ENCODE peak calls at places on chromosomes 5 and 9, in eight cellular contexts. One of them, this sample, is unnamed.

GRCh38 chr9:14585730-14586473 is 107.3 kb downstream of the ZDHHC21 start:
- DNase-seq in DMS153: no peak
- DNase-seq in T-helper 17 cell: no peak
- DNase-seq in NCI-H526 treated with DMSO at 0.1 percent for 48 hours: no peak
- DNase-seq in cardiac muscle cell: no peak
- DNase-seq in AG08395: no peak
- DNase-seq in Calu3: no peak
- DNase-seq in NCI-H2081: no peak
- DNase-seq in this sample: no peak

GRCh38 chr9:38090170-38090569 is 21.1 kb upstream of the SHB start:
- DNase-seq in cardiac muscle cell: no peak
- DNase-seq in T-helper 17 cell: no peak
- DNase-seq in DMS153: no peak
- DNase-seq in NCI-H2081: no peak
- DNase-seq in AG08395: no peak
- DNase-seq in NCI-H526 treated with DMSO at 0.1 percent for 48 hours: no peak
- DNase-seq in Calu3: no peak
- DNase-seq in this sample: no peak

GRCh38 chr5:115571441-115571878 is 26.9 kb upstream of the FEM1C start:
- DNase-seq in Calu3: no peak
- DNase-seq in DMS153: no peak
- DNase-seq in AG08395: no peak
- DNase-seq in NCI-H2081: no peak
- DNase-seq in NCI-H526 treated with DMSO at 0.1 percent for 48 hours: no peak
- DNase-seq in T-helper 17 cell: no peak
- DNase-seq in cardiac muscle cell: peak
- DNase-seq in this sample: no peak

GRCh38 chr5:150065346-150065745 is 21.0 kb downstream of the CSF1R start:
- DNase-seq in NCI-H526 treated with DMSO at 0.1 percent for 48 hours: no peak
- DNase-seq in cardiac muscle cell: peak
- DNase-seq in AG08395: peak
- DNase-seq in NCI-H2081: no peak
- DNase-seq in DMS153: no peak
- DNase-seq in Calu3: no peak
- DNase-seq in T-helper 17 cell: no peak
- DNase-seq in this sample: no peak

GRCh38 chr5:132877938-132878337 is 4.5 kb downstream of the LEAP2 start:
- DNase-seq in T-helper 17 cell: no peak
- DNase-seq in cardiac muscle cell: peak
- DNase-seq in NCI-H526 treated with DMSO at 0.1 percent for 48 hours: no peak
- DNase-seq in DMS153: no peak
- DNase-seq in Calu3: peak
- DNase-seq in NCI-H2081: no peak
- DNase-seq in AG08395: no peak
- DNase-seq in this sample: no peak

GRCh38 chr5:124783794-124784193 is 37.4 kb upstream of the ZNF608 start:
- DNase-seq in Calu3: no peak
- DNase-seq in DMS153: no peak
- DNase-seq in NCI-H526 treated with DMSO at 0.1 percent for 48 hours: no peak
- DNase-seq in NCI-H2081: no peak
- DNase-seq in cardiac muscle cell: peak
- DNase-seq in T-helper 17 cell: no peak
- DNase-seq in AG08395: peak
- DNase-seq in this sample: no peak

GRCh38 chr5:92017786-92018185 is 634.7 kb upstream of the ARRDC3 start:
- DNase-seq in cardiac muscle cell: no peak
- DNase-seq in NCI-H526 treated with DMSO at 0.1 percent for 48 hours: no peak
- DNase-seq in AG08395: peak
- DNase-seq in NCI-H2081: no peak
- DNase-seq in T-helper 17 cell: no peak
- DNase-seq in DMS153: no peak
- DNase-seq in Calu3: no peak
- DNase-seq in this sample: no peak

GRCh38 chr5:113692466-113693204 is 179.1 kb downstream of the YTHDC2 start:
- DNase-seq in AG08395: no peak
- DNase-seq in NCI-H526 treated with DMSO at 0.1 percent for 48 hours: no peak
- DNase-seq in NCI-H2081: no peak
- DNase-seq in DMS153: no peak
- DNase-seq in cardiac muscle cell: no peak
- DNase-seq in T-helper 17 cell: no peak
- DNase-seq in Calu3: no peak
- DNase-seq in this sample: no peak

GRCh38 chr9:82436480-82436879 is 447.9 kb downstream of the SPATA31D1 start:
- DNase-seq in T-helper 17 cell: no peak
- DNase-seq in DMS153: no peak
- DNase-seq in Calu3: no peak
- DNase-seq in NCI-H526 treated with DMSO at 0.1 percent for 48 hours: no peak
- DNase-seq in AG08395: no peak
- DNase-seq in cardiac muscle cell: no peak
- DNase-seq in NCI-H2081: no peak
- DNase-seq in this sample: no peak

GRCh38 chr9:127561491-127562270 is 50.4 kb upstream of the STXBP1 start:
- DNase-seq in NCI-H2081: no peak
- DNase-seq in NCI-H526 treated with DMSO at 0.1 percent for 48 hours: no peak
- DNase-seq in AG08395: peak
- DNase-seq in Calu3: peak
- DNase-seq in cardiac muscle cell: peak
- DNase-seq in DMS153: no peak
- DNase-seq in T-helper 17 cell: no peak
- DNase-seq in this sample: no peak

GRCh38 chr9:100011062-100011681 is 87.6 kb downstream of the ERP44 start:
- DNase-seq in NCI-H526 treated with DMSO at 0.1 percent for 48 hours: peak
- DNase-seq in T-helper 17 cell: no peak
- DNase-seq in Calu3: peak
- DNase-seq in AG08395: peak
- DNase-seq in DMS153: no peak
- DNase-seq in NCI-H2081: peak
- DNase-seq in cardiac muscle cell: peak
- DNase-seq in this sample: peak

GRCh38 chr9:89535461-89535860 is 37.5 kb upstream of the SEMA4D start:
- DNase-seq in AG08395: no peak
- DNase-seq in DMS153: no peak
- DNase-seq in NCI-H526 treated with DMSO at 0.1 percent for 48 hours: no peak
- DNase-seq in NCI-H2081: no peak
- DNase-seq in Calu3: no peak
- DNase-seq in T-helper 17 cell: no peak
- DNase-seq in cardiac muscle cell: no peak
- DNase-seq in this sample: no peak

GRCh38 chr9:17906204-17906840 is 327.5 kb downstream of the SH3GL2 start:
- DNase-seq in T-helper 17 cell: no peak
- DNase-seq in NCI-H526 treated with DMSO at 0.1 percent for 48 hours: no peak
- DNase-seq in NCI-H2081: peak
- DNase-seq in DMS153: no peak
- DNase-seq in AG08395: no peak
- DNase-seq in cardiac muscle cell: peak
- DNase-seq in Calu3: no peak
- DNase-seq in this sample: no peak

GRCh38 chr9:76996700-76997099 is 22.8 kb upstream of the FOXB2 start:
- DNase-seq in NCI-H2081: no peak
- DNase-seq in Calu3: peak
- DNase-seq in DMS153: no peak
- DNase-seq in NCI-H526 treated with DMSO at 0.1 percent for 48 hours: no peak
- DNase-seq in AG08395: peak
- DNase-seq in T-helper 17 cell: no peak
- DNase-seq in cardiac muscle cell: peak
- DNase-seq in this sample: peak

GRCh38 chr9:106333487-106333886 is 529.5 kb upstream of the ZNF462 start:
- DNase-seq in T-helper 17 cell: no peak
- DNase-seq in AG08395: no peak
- DNase-seq in cardiac muscle cell: no peak
- DNase-seq in Calu3: no peak
- DNase-seq in DMS153: peak
- DNase-seq in NCI-H526 treated with DMSO at 0.1 percent for 48 hours: no peak
- DNase-seq in NCI-H2081: peak
- DNase-seq in this sample: no peak

GRCh38 chr9:125911861-125912260 is 164.7 kb downstream of the PBX3 start:
- DNase-seq in cardiac muscle cell: peak
- DNase-seq in AG08395: peak
- DNase-seq in NCI-H526 treated with DMSO at 0.1 percent for 48 hours: peak
- DNase-seq in T-helper 17 cell: no peak
- DNase-seq in DMS153: no peak
- DNase-seq in Calu3: no peak
- DNase-seq in NCI-H2081: peak
- DNase-seq in this sample: no peak

GRCh38 chr9:126927419-126927818 is 12.8 kb downstream of the RALGPS1 start:
- DNase-seq in NCI-H526 treated with DMSO at 0.1 percent for 48 hours: peak
- DNase-seq in DMS153: peak
- DNase-seq in AG08395: no peak
- DNase-seq in Calu3: no peak
- DNase-seq in cardiac muscle cell: no peak
- DNase-seq in T-helper 17 cell: no peak
- DNase-seq in NCI-H2081: no peak
- DNase-seq in this sample: no peak

GRCh38 chr5:56272765-56273164 is 39.6 kb upstream of the ANKRD55 start:
- DNase-seq in Calu3: no peak
- DNase-seq in AG08395: no peak
- DNase-seq in NCI-H2081: no peak
- DNase-seq in T-helper 17 cell: no peak
- DNase-seq in DMS153: no peak
- DNase-seq in NCI-H526 treated with DMSO at 0.1 percent for 48 hours: no peak
- DNase-seq in cardiac muscle cell: no peak
- DNase-seq in this sample: no peak

GRCh38 chr5:65801332-65801731 is 79.3 kb downstream of the NLN start:
- DNase-seq in DMS153: no peak
- DNase-seq in T-helper 17 cell: no peak
- DNase-seq in AG08395: peak
- DNase-seq in Calu3: no peak
- DNase-seq in NCI-H2081: no peak
- DNase-seq in NCI-H526 treated with DMSO at 0.1 percent for 48 hours: no peak
- DNase-seq in cardiac muscle cell: peak
- DNase-seq in this sample: no peak

GRCh38 chr9:93094294-93095204 is 1.5 kb upstream of the CARD19 start:
- DNase-seq in T-helper 17 cell: no peak
- DNase-seq in NCI-H526 treated with DMSO at 0.1 percent for 48 hours: no peak
- DNase-seq in Calu3: no peak
- DNase-seq in NCI-H2081: no peak
- DNase-seq in cardiac muscle cell: no peak
- DNase-seq in AG08395: no peak
- DNase-seq in DMS153: no peak
- DNase-seq in this sample: no peak

GRCh38 chr5:8399471-8399870 is 530.5 kb downstream of the MTRR start:
- DNase-seq in T-helper 17 cell: no peak
- DNase-seq in AG08395: no peak
- DNase-seq in DMS153: no peak
- DNase-seq in NCI-H526 treated with DMSO at 0.1 percent for 48 hours: no peak
- DNase-seq in Calu3: no peak
- DNase-seq in NCI-H2081: peak
- DNase-seq in cardiac muscle cell: no peak
- DNase-seq in this sample: no peak

GRCh38 chr9:26809795-26810194 is 82.8 kb downstream of the CAAP1 start:
- DNase-seq in cardiac muscle cell: peak
- DNase-seq in AG08395: peak
- DNase-seq in DMS153: no peak
- DNase-seq in T-helper 17 cell: no peak
- DNase-seq in NCI-H2081: no peak
- DNase-seq in NCI-H526 treated with DMSO at 0.1 percent for 48 hours: no peak
- DNase-seq in Calu3: no peak
- DNase-seq in this sample: no peak

GRCh38 chr5:87770601-87771121 is 357.9 kb upstream of the CCNH start:
- DNase-seq in Calu3: no peak
- DNase-seq in cardiac muscle cell: no peak
- DNase-seq in AG08395: no peak
- DNase-seq in NCI-H526 treated with DMSO at 0.1 percent for 48 hours: no peak
- DNase-seq in DMS153: no peak
- DNase-seq in NCI-H2081: no peak
- DNase-seq in T-helper 17 cell: no peak
- DNase-seq in this sample: no peak

GRCh38 chr5:153562189-153562588 is 71.7 kb downstream of the GRIA1 start:
- DNase-seq in cardiac muscle cell: peak
- DNase-seq in DMS153: no peak
- DNase-seq in AG08395: peak
- DNase-seq in NCI-H2081: no peak
- DNase-seq in NCI-H526 treated with DMSO at 0.1 percent for 48 hours: no peak
- DNase-seq in Calu3: peak
- DNase-seq in T-helper 17 cell: no peak
- DNase-seq in this sample: no peak

GRCh38 chr9:124716795-124717194 is 54.3 kb downstream of the NR6A1 start:
- DNase-seq in cardiac muscle cell: no peak
- DNase-seq in DMS153: no peak
- DNase-seq in T-helper 17 cell: no peak
- DNase-seq in AG08395: peak
- DNase-seq in NCI-H2081: no peak
- DNase-seq in NCI-H526 treated with DMSO at 0.1 percent for 48 hours: no peak
- DNase-seq in Calu3: no peak
- DNase-seq in this sample: no peak

GRCh38 chr5:98568336-98568735 is 205.1 kb upstream of the RGMB start:
- DNase-seq in cardiac muscle cell: peak
- DNase-seq in NCI-H2081: no peak
- DNase-seq in Calu3: no peak
- DNase-seq in DMS153: no peak
- DNase-seq in NCI-H526 treated with DMSO at 0.1 percent for 48 hours: no peak
- DNase-seq in AG08395: no peak
- DNase-seq in T-helper 17 cell: no peak
- DNase-seq in this sample: no peak

GRCh38 chr5:148856424-148856823 is 30.0 kb downstream of the ADRB2 start:
- DNase-seq in AG08395: no peak
- DNase-seq in DMS153: no peak
- DNase-seq in cardiac muscle cell: no peak
- DNase-seq in Calu3: no peak
- DNase-seq in NCI-H526 treated with DMSO at 0.1 percent for 48 hours: no peak
- DNase-seq in NCI-H2081: no peak
- DNase-seq in T-helper 17 cell: no peak
- DNase-seq in this sample: no peak

GRCh38 chr5:103090791-103091190 is 29.1 kb downstream of the GIN1 start:
- DNase-seq in DMS153: no peak
- DNase-seq in cardiac muscle cell: no peak
- DNase-seq in NCI-H526 treated with DMSO at 0.1 percent for 48 hours: no peak
- DNase-seq in AG08395: no peak
- DNase-seq in T-helper 17 cell: no peak
- DNase-seq in NCI-H2081: no peak
- DNase-seq in Calu3: no peak
- DNase-seq in this sample: no peak

GRCh38 chr5:122286547-122286946 is 25.5 kb upstream of the SNCAIP start:
- DNase-seq in NCI-H2081: no peak
- DNase-seq in DMS153: no peak
- DNase-seq in T-helper 17 cell: no peak
- DNase-seq in NCI-H526 treated with DMSO at 0.1 percent for 48 hours: no peak
- DNase-seq in AG08395: no peak
- DNase-seq in Calu3: no peak
- DNase-seq in cardiac muscle cell: no peak
- DNase-seq in this sample: no peak

This sample was measured in HuH-7.